ENCODE peak calls at places on chromosomes 2 and 18, in four cellular contexts. T is chondrocyte; M is MM.1S; O is stimulated activated CD4-positive, alpha-beta T cell treated with anti-CD3 and anti-CD28 coated beads, Interleukin-12 subunit alpha, Interleukin-12 subunit beta, amount 100 ng/mL, for 48 hours. H is an unnamed sample.

GRCh38 chr2:62307469-62308389 is 111.8 kb downstream of the B3GNT2 start:
- DNase-seq in T (no peak), O (no peak), M (no peak), H (peak)

GRCh38 chr2:107811376-107811775 is 15.3 kb upstream of the RGPD4 start:
- DNase-seq in M (no peak), T (no peak), O (no peak), H (no peak)

GRCh38 chr18:48786621-48787522 is 163.9 kb downstream of the SMAD7 start:
- DNase-seq in O (no peak), M (no peak), T (peak), H (no peak)

GRCh38 chr2:168348076-168348475 is 100.7 kb upstream of the STK39 start:
- DNase-seq in T (no peak), M (peak), O (no peak), H (peak)

GRCh38 chr2:220029013-220029412 is 401.6 kb downstream of the SLC4A3 start:
- DNase-seq in O (no peak), T (no peak), M (no peak), H (no peak)

GRCh38 chr18:26722582-26722931 is 142.9 kb downstream of the AQP4 start:
- DNase-seq in O (no peak), M (no peak), T (no peak), H (no peak)

GRCh38 chr18:22378672-22379282 is 38.9 kb downstream of the CTAGE1 start:
- DNase-seq in M (no peak), O (no peak), T (no peak), H (peak)

GRCh38 chr18:9627642-9628041 is 13.3 kb upstream of the PPP4R1 start:
- DNase-seq in T (no peak), M (no peak), O (no peak), H (no peak)

GRCh38 chr2:69641887-69642708 is 1.4 kb downstream of the AAK1 start:
- DNase-seq in O (no peak), T (no peak), M (no peak), H (no peak)

H was measured in GM12865.